ENCODE peak calls at places on chromosomes 1 and 21, in five cellular contexts. One of them, this sample, is unnamed. For H3K4me1 and H3K27me3, the result is how much of the 10 kb centered on the place peaks cover.

GRCh38 chr1:26161408-26162219 is 2.7 kb downstream of the FAM110D start:
- DNase-seq in psoas muscle: peak
- DNase-seq in heart right ventricle: peak
- DNase-seq in CD8-positive, alpha-beta memory T cell: no peak
- DNase-seq in left lung: peak
- DNase-seq in this sample: peak

GRCh38 chr1:180800945-180801344 is 111.8 kb upstream of the KIAA1614 start:
- DNase-seq in psoas muscle: no peak
- DNase-seq in heart right ventricle: no peak
- DNase-seq in CD8-positive, alpha-beta memory T cell: no peak
- DNase-seq in left lung: no peak
- DNase-seq in this sample: no peak

GRCh38 chr1:51058863-51059262 is 43.2 kb upstream of the C1orf185 start:
- DNase-seq in psoas muscle: no peak
- DNase-seq in heart right ventricle: no peak
- DNase-seq in CD8-positive, alpha-beta memory T cell: no peak
- DNase-seq in left lung: no peak
- DNase-seq in this sample: no peak

GRCh38 chr1:61389926-61390845 is 307.8 kb downstream of the NFIA start:
- DNase-seq in psoas muscle: no peak
- DNase-seq in heart right ventricle: no peak
- DNase-seq in CD8-positive, alpha-beta memory T cell: no peak
- DNase-seq in left lung: no peak
- DNase-seq in this sample: no peak

GRCh38 chr1:217369271-217369981 is 261.5 kb downstream of the GPATCH2 start:
- DNase-seq in psoas muscle: no peak
- DNase-seq in heart right ventricle: no peak
- DNase-seq in CD8-positive, alpha-beta memory T cell: no peak
- DNase-seq in left lung: no peak
- DNase-seq in this sample: no peak

GRCh38 chr1:101653482-101653946 is 343.2 kb downstream of the OLFM3 start:
- DNase-seq in psoas muscle: no peak
- DNase-seq in heart right ventricle: no peak
- DNase-seq in CD8-positive, alpha-beta memory T cell: no peak
- DNase-seq in left lung: no peak
- DNase-seq in this sample: no peak

GRCh38 chr1:90340604-90341003 is 345.7 kb downstream of the ZNF326 start:
- DNase-seq in psoas muscle: no peak
- DNase-seq in heart right ventricle: no peak
- DNase-seq in CD8-positive, alpha-beta memory T cell: no peak
- DNase-seq in left lung: no peak
- DNase-seq in this sample: no peak

GRCh38 chr1:33152685-33153432 is 29.0 kb downstream of the TRIM62 start:
- DNase-seq in psoas muscle: peak
- DNase-seq in heart right ventricle: peak
- DNase-seq in CD8-positive, alpha-beta memory T cell: no peak
- DNase-seq in left lung: no peak
- DNase-seq in this sample: peak

GRCh38 chr1:220325306-220325995 is 53.2 kb upstream of the RAB3GAP2 start:
- DNase-seq in psoas muscle: no peak
- DNase-seq in heart right ventricle: no peak
- DNase-seq in CD8-positive, alpha-beta memory T cell: no peak
- DNase-seq in left lung: no peak
- DNase-seq in this sample: no peak

GRCh38 chr1:38786040-38786436 is 73.5 kb downstream of the RRAGC start:
- DNase-seq in psoas muscle: no peak
- DNase-seq in heart right ventricle: no peak
- DNase-seq in CD8-positive, alpha-beta memory T cell: no peak
- DNase-seq in left lung: no peak
- DNase-seq in this sample: no peak

GRCh38 chr21:41706678-41707077 is 60.2 kb downstream of the RIPK4 start:
- DNase-seq in psoas muscle: no peak
- DNase-seq in heart right ventricle: no peak
- DNase-seq in CD8-positive, alpha-beta memory T cell: no peak
- DNase-seq in left lung: no peak
- DNase-seq in this sample: no peak

GRCh38 chr1:196373798-196374197 is 234.4 kb downstream of the KCNT2 start:
- DNase-seq in psoas muscle: no peak
- DNase-seq in heart right ventricle: no peak
- DNase-seq in CD8-positive, alpha-beta memory T cell: no peak
- DNase-seq in left lung: no peak
- DNase-seq in this sample: no peak

GRCh38 chr1:101338714-101339430 is 102.1 kb downstream of the S1PR1 start:
- DNase-seq in psoas muscle: no peak
- DNase-seq in heart right ventricle: no peak
- DNase-seq in CD8-positive, alpha-beta memory T cell: no peak
- DNase-seq in left lung: no peak
- DNase-seq in this sample: no peak

GRCh38 chr1:99469641-99470040 is 176.3 kb upstream of the PALMD start:
- DNase-seq in psoas muscle: no peak
- DNase-seq in heart right ventricle: no peak
- DNase-seq in CD8-positive, alpha-beta memory T cell: no peak
- DNase-seq in left lung: no peak
- DNase-seq in this sample: no peak

GRCh38 chr1:81832573-81832972 is 31.8 kb downstream of the ADGRL2 start:
- DNase-seq in psoas muscle: no peak
- DNase-seq in heart right ventricle: no peak
- DNase-seq in CD8-positive, alpha-beta memory T cell: no peak
- DNase-seq in left lung: no peak
- DNase-seq in this sample: no peak

GRCh38 chr1:39115271-39116110 is 89.0 kb upstream of the MACF1 start:
- DNase-seq in psoas muscle: no peak
- DNase-seq in heart right ventricle: no peak
- DNase-seq in CD8-positive, alpha-beta memory T cell: no peak
- DNase-seq in left lung: no peak
- DNase-seq in this sample: no peak

GRCh38 chr1:218516526-218516925 is 171.4 kb downstream of the TGFB2 start:
- DNase-seq in psoas muscle: no peak
- DNase-seq in heart right ventricle: no peak
- DNase-seq in CD8-positive, alpha-beta memory T cell: no peak
- DNase-seq in left lung: no peak
- DNase-seq in this sample: no peak

GRCh38 chr21:42834730-42835191 is 44.6 kb downstream of the WDR4 start:
- DNase-seq in psoas muscle: no peak
- DNase-seq in heart right ventricle: no peak
- DNase-seq in CD8-positive, alpha-beta memory T cell: no peak
- DNase-seq in left lung: no peak
- DNase-seq in this sample: peak

GRCh38 chr21:38815060-38815405 is 9.3 kb downstream of the ETS2 start:
- DNase-seq in psoas muscle: no peak
- DNase-seq in heart right ventricle: no peak
- DNase-seq in CD8-positive, alpha-beta memory T cell: no peak
- DNase-seq in left lung: no peak
- DNase-seq in this sample: no peak

GRCh38 chr21:28804089-28804670 is 188.5 kb downstream of the LTN1 start:
- DNase-seq in psoas muscle: no peak
- DNase-seq in heart right ventricle: no peak
- DNase-seq in CD8-positive, alpha-beta memory T cell: no peak
- DNase-seq in left lung: no peak
- DNase-seq in this sample: no peak

GRCh38 chr1:228935855-228936727 is 200.8 kb downstream of the RHOU start:
- DNase-seq in psoas muscle: no peak
- DNase-seq in heart right ventricle: peak
- DNase-seq in CD8-positive, alpha-beta memory T cell: no peak
- DNase-seq in left lung: no peak
- DNase-seq in this sample: no peak

GRCh38 chr1:200131551-200132125 is 104.1 kb downstream of the NR5A2 start:
- DNase-seq in psoas muscle: no peak
- DNase-seq in heart right ventricle: no peak
- DNase-seq in CD8-positive, alpha-beta memory T cell: no peak
- DNase-seq in left lung: no peak
- DNase-seq in this sample: no peak

GRCh38 chr1:3530931-3531818 is 76.7 kb downstream of the ARHGEF16 start:
- DNase-seq in psoas muscle: peak
- DNase-seq in heart right ventricle: peak
- DNase-seq in CD8-positive, alpha-beta memory T cell: peak
- DNase-seq in left lung: peak
- DNase-seq in this sample: peak

GRCh38 chr1:114024049-114024448 is 44.8 kb downstream of the OLFML3 start:
- DNase-seq in psoas muscle: peak
- DNase-seq in heart right ventricle: no peak
- DNase-seq in CD8-positive, alpha-beta memory T cell: no peak
- DNase-seq in left lung: no peak
- DNase-seq in this sample: no peak

GRCh38 chr1:32703479-32704291 is 1.1 kb upstream of the SYNC start:
- DNase-seq in psoas muscle: peak
- DNase-seq in heart right ventricle: peak
- DNase-seq in CD8-positive, alpha-beta memory T cell: no peak
- DNase-seq in left lung: peak
- DNase-seq in this sample: no peak

GRCh38 chr1:29725262-29725661 is 488.9 kb downstream of the PTPRU start:
- DNase-seq in psoas muscle: no peak
- DNase-seq in heart right ventricle: no peak
- DNase-seq in CD8-positive, alpha-beta memory T cell: no peak
- DNase-seq in left lung: no peak
- DNase-seq in this sample: no peak

GRCh38 chr1:32754282-32755097 is 51.9 kb upstream of the SYNC start:
- DNase-seq in psoas muscle: peak
- DNase-seq in heart right ventricle: no peak
- DNase-seq in CD8-positive, alpha-beta memory T cell: no peak
- DNase-seq in left lung: peak
- DNase-seq in this sample: no peak

GRCh38 chr1:18886003-18886335 is 16.4 kb downstream of the ALDH4A1 start:
- DNase-seq in psoas muscle: no peak
- DNase-seq in heart right ventricle: no peak
- DNase-seq in CD8-positive, alpha-beta memory T cell: no peak
- DNase-seq in left lung: no peak
- DNase-seq in this sample: no peak

GRCh38 chr1:23692308-23692871 is 784 bp downstream of the RPL11 start:
- DNase-seq in psoas muscle: no peak
- DNase-seq in heart right ventricle: no peak
- DNase-seq in CD8-positive, alpha-beta memory T cell: peak
- DNase-seq in left lung: no peak
- DNase-seq in this sample: no peak

GRCh38 chr21:32383812-32384211 is 9.0 kb downstream of the URB1 start:
- DNase-seq in psoas muscle: no peak
- DNase-seq in heart right ventricle: no peak
- DNase-seq in CD8-positive, alpha-beta memory T cell: no peak
- DNase-seq in left lung: no peak
- DNase-seq in this sample: no peak

GRCh38 chr1:115822117-115822516 is 18.8 kb downstream of the NHLH2 start:
- DNase-seq in psoas muscle: no peak
- DNase-seq in heart right ventricle: no peak
- DNase-seq in CD8-positive, alpha-beta memory T cell: no peak
- DNase-seq in left lung: no peak
- DNase-seq in this sample: no peak

GRCh38 chr1:21236178-21236577 is 54.1 kb downstream of the ECE1 start:
- DNase-seq in psoas muscle: no peak
- DNase-seq in heart right ventricle: no peak
- DNase-seq in CD8-positive, alpha-beta memory T cell: no peak
- DNase-seq in left lung: no peak
- DNase-seq in this sample: peak

GRCh38 chr1:246404078-246404477 is 103.0 kb downstream of the SMYD3 start:
- DNase-seq in psoas muscle: no peak
- DNase-seq in heart right ventricle: no peak
- DNase-seq in CD8-positive, alpha-beta memory T cell: no peak
- DNase-seq in left lung: no peak
- DNase-seq in this sample: no peak

GRCh38 chr1:35931424-35932157 is 686 bp downstream of the AGO3 start:
- DNase-seq in psoas muscle: peak
- DNase-seq in heart right ventricle: peak
- DNase-seq in CD8-positive, alpha-beta memory T cell: no peak
- DNase-seq in left lung: no peak
- DNase-seq in this sample: peak

GRCh38 chr1:163875214-163875926 is 553.6 kb downstream of the NUF2 start:
- DNase-seq in psoas muscle: peak
- DNase-seq in heart right ventricle: peak
- DNase-seq in CD8-positive, alpha-beta memory T cell: no peak
- DNase-seq in left lung: no peak
- DNase-seq in this sample: peak

GRCh38 chr21:44932366-44933181 is 7.3 kb upstream of the SLX9 start:
- DNase-seq in psoas muscle: peak
- DNase-seq in heart right ventricle: no peak
- DNase-seq in CD8-positive, alpha-beta memory T cell: peak
- DNase-seq in left lung: peak
- DNase-seq in this sample: peak
- H3K27ac ChIP-seq in psoas muscle: no peak
- H3K27ac ChIP-seq in heart right ventricle: no peak
- H3K27ac ChIP-seq in CD8-positive, alpha-beta memory T cell: peak
- H3K27ac ChIP-seq in left lung: peak
- H3K27ac ChIP-seq in this sample: no peak

GRCh38 chr1:234520908-234521801 is 42.2 kb upstream of the TARBP1 start:
- DNase-seq in psoas muscle: no peak
- DNase-seq in heart right ventricle: no peak
- DNase-seq in CD8-positive, alpha-beta memory T cell: no peak
- DNase-seq in left lung: no peak
- DNase-seq in this sample: no peak
- H3K4me1 ChIP-seq in psoas muscle: half or more
- H3K4me1 ChIP-seq in heart right ventricle: under half
- H3K4me1 ChIP-seq in CD8-positive, alpha-beta memory T cell: under half
- H3K4me1 ChIP-seq in left lung: under half
- H3K4me1 ChIP-seq in this sample: under half

GRCh38 chr1:226735576-226735975 is 3.5 kb downstream of the ITPKB start:
- DNase-seq in psoas muscle: no peak
- DNase-seq in heart right ventricle: no peak
- DNase-seq in CD8-positive, alpha-beta memory T cell: no peak
- DNase-seq in left lung: no peak
- DNase-seq in this sample: no peak

GRCh38 chr1:226737819-226738420 is 1.2 kb downstream of the ITPKB start:
- DNase-seq in psoas muscle: peak
- DNase-seq in heart right ventricle: peak
- DNase-seq in CD8-positive, alpha-beta memory T cell: peak
- DNase-seq in left lung: peak
- DNase-seq in this sample: peak

GRCh38 chr1:226734611-226735153 is 4.4 kb downstream of the ITPKB start:
- DNase-seq in psoas muscle: no peak
- DNase-seq in heart right ventricle: no peak
- DNase-seq in CD8-positive, alpha-beta memory T cell: no peak
- DNase-seq in left lung: no peak
- DNase-seq in this sample: no peak

GRCh38 chr1:226736908-226737818 is 1.9 kb downstream of the ITPKB start:
- DNase-seq in psoas muscle: peak
- DNase-seq in heart right ventricle: peak
- DNase-seq in CD8-positive, alpha-beta memory T cell: peak
- DNase-seq in left lung: peak
- DNase-seq in this sample: peak

GRCh38 chr1:226736001-226736907 is 2.8 kb downstream of the ITPKB start:
- DNase-seq in psoas muscle: peak
- DNase-seq in heart right ventricle: peak
- DNase-seq in CD8-positive, alpha-beta memory T cell: no peak
- DNase-seq in left lung: peak
- DNase-seq in this sample: peak
- H3K27me3 ChIP-seq in psoas muscle: under half
- H3K27me3 ChIP-seq in heart right ventricle: under half
- H3K27me3 ChIP-seq in CD8-positive, alpha-beta memory T cell: under half
- H3K27me3 ChIP-seq in left lung: under half
- H3K27me3 ChIP-seq in this sample: under half

GRCh38 chr1:244672961-244673695 is 20.2 kb downstream of the DESI2 start:
- DNase-seq in psoas muscle: no peak
- DNase-seq in heart right ventricle: peak
- DNase-seq in CD8-positive, alpha-beta memory T cell: no peak
- DNase-seq in left lung: no peak
- DNase-seq in this sample: no peak
- H3K27ac ChIP-seq in psoas muscle: peak
- H3K27ac ChIP-seq in heart right ventricle: peak
- H3K27ac ChIP-seq in CD8-positive, alpha-beta memory T cell: peak
- H3K27ac ChIP-seq in left lung: no peak
- H3K27ac ChIP-seq in this sample: peak

This sample was measured in heart left ventricle.